ENCODE peak calls at places on chromosome 7, in six cellular contexts. J is A549, H is endothelial cell of umbilical vein, X is HepG2, E is GM12878, I is K562. L is an unnamed sample.

GRCh38 chr7:134737561-134738353 is 41.7 kb upstream of the CALD1 start:
- DNase-seq in J (no peak), H (peak; percentile 34), I (no peak), X (no peak), E (peak; percentile 36), L (peak; percentile 73)

GRCh38 chr7:155190608-155191536 is 106.8 kb upstream of the INSIG1 start:
- DNase-seq in I (peak; percentile 92), J (peak; percentile 61), E (no peak), H (peak; percentile 20), X (no peak), L (peak; percentile 57)

GRCh38 chr7:40885503-40885902 is 750.7 kb downstream of the SUGCT start:
- DNase-seq in J (no peak), X (no peak), H (peak; percentile 43), I (no peak), E (no peak), L (peak; percentile 19)

GRCh38 chr7:21198929-21199328 is 229.0 kb upstream of the SP4 start:
- DNase-seq in J (no peak), H (no peak), E (no peak), I (no peak), X (no peak), L (no peak)

GRCh38 chr7:55019329-55019690 is 493 bp downstream of the EGFR start:
- DNase-seq in J (peak; percentile 43), H (peak; percentile 15), I (no peak), X (no peak), E (no peak), L (no peak)

GRCh38 chr7:132255898-132256297 is 320.4 kb downstream of the PLXNA4 start:
- DNase-seq in H (peak; percentile 78), J (no peak), X (peak; percentile 20), E (no peak), I (no peak), L (no peak)

GRCh38 chr7:94382155-94382554 is 12.5 kb upstream of the COL1A2 start:
- DNase-seq in J (no peak), X (no peak), H (no peak), E (no peak), I (no peak), L (no peak)

GRCh38 chr7:47402941-47403340 is 179.0 kb downstream of the TNS3 start:
- DNase-seq in X (no peak), H (no peak), J (no peak), E (no peak), I (no peak), L (no peak)

GRCh38 chr7:147245274-147245673 is 1128.7 kb downstream of the CNTNAP2 start:
- DNase-seq in H (no peak), X (peak; percentile 9), E (no peak), I (peak; percentile 56), J (peak; percentile 18), L (peak; percentile 67)

GRCh38 chr7:28573751-28574295 is 161.5 kb downstream of the CREB5 start:
- DNase-seq in X (no peak), E (no peak), I (no peak), J (no peak), H (no peak), L (no peak)

GRCh38 chr7:136033413-136034031 is 56.4 kb upstream of the MTPN start:
- DNase-seq in X (no peak), H (no peak), J (no peak), E (no peak), I (no peak), L (no peak)

GRCh38 chr7:95365151-95365550 is 31.0 kb downstream of the PON3 start:
- DNase-seq in X (peak; percentile 10), E (no peak), J (no peak), I (no peak), H (no peak), L (no peak)

GRCh38 chr7:158989006-158989405 is 132.6 kb downstream of the DYNC2I1 start:
- DNase-seq in E (no peak), X (no peak), H (no peak), J (no peak), I (no peak), L (no peak)

GRCh38 chr7:11831727-11832495 is at the start of gene THSD7A:
- DNase-seq in E (no peak), J (peak; percentile 46), H (peak; percentile 81), X (peak; percentile 7), I (no peak), L (peak; percentile 70)

GRCh38 chr7:157962458-157963306 is 624.9 kb downstream of the PTPRN2 start:
- DNase-seq in X (peak; percentile 10), H (no peak), J (no peak), E (no peak), I (no peak), L (no peak)

DNA sequence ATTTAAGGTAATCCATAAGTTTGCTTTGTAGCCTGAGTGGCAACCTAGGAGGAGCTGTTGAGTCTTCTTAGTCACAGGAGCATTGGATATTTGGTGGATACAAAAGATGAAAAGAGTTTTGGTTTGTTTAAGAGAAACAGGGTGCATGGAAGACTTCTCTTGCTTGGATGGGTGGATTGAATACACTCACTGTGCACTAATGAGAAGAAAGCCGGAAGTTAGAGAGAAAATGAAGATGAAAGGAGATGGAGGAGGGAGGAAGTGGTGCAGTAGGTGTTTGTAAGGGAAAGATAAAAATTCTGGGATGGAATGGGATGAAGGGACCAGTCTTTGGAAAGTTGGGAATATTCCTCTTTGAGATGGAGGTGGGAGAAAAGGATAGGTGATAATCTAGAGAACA is 7.7 kb downstream of the MDFIC start:
- DNase-seq in H (no peak), X (no peak), J (no peak), I (no peak), E (no peak), L (no peak)
- TF ChIP-seq CTCF in H (no peak), X (no peak), J (peak; percentile 8), I (no peak), E (peak; percentile 22), L (no peak)

DNA sequence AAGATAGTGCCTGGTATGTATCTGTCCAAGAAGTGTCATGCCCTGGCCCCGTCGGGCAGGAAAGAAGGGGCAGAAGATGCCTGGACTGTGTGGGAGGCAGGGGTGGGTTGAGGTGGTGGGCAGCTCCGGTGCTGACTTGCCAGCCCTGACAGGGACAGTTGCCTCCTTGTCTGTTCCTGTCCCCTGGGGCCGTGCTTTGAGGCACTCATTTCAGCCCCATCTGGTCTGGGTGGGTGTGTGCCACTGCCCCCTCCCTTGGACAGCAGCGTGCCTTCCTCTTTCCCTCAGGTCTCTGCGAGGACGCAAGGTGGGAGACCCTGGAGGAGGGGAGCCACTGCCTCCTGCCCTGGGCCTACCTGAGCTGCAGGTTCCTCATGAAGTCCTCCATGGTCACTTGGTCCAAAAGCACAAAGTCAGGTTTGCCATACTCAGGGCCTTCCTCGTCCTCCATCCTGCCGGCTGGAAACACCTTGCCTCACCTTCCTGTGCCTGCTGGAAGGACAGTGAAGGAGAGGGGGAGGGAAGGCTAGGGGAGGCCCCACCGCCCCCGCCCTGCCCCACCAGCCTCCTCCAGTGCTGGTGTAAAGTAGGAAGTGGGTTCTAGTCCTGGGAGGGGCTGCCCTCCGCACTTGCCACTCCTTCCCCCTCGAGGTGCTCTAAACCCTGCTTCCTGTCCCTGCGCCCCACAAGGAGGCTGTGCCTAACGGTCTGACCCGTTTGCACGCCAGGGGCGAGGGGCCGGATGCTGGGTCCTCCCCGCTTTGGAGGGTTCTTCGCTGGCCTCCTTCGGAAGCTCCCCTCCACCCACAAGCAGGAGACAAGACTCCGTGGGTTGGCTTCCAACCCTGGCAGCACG is at the start of gene MYO1G:
- DNase-seq in H (no peak), X (no peak), J (no peak), I (no peak), E (peak; percentile 88), L (peak; percentile 100)
- H3K4me3 ChIP-seq in H (no peak within 1 kb of the TSS), X (no peak within 1 kb of the TSS), J (no peak within 1 kb of the TSS), I (no peak within 1 kb of the TSS), E (peak within 1 kb of the TSS; percentile 100), L (peak within 1 kb of the TSS; percentile 89)

DNA sequence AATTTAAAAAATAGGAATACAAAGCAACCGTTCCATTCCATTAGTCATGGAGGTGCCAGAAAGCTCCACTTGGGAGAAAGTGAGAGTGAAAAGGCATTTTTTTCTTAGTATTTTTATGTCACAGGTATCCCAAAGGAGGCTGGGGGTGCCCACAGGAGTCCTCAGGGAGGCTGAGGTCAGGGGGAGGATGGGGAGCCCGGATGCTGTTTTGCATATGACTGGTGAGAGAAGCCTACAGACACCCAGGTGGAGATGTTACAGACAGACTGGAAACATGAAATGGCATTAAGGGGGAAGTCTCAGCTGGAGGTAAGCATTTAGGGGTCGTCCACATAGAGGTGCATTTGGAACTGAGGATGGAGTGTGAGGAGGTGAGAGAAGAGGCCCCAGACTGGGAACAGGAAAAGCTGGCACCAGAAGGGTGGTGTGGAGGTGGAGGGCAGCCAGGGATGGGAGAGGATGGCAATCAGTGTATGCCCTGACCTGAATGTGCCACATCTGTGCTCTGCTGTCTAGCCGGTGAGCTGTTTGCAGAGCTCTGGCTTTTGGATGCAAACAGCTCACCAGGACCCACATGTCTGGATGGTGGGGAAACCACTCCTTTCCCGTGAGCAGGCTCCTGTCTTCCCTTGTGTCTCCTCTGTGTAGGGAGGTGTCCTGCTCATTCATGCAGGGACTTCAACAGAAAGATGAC is 101.1 kb downstream of the RAMP3 start:
- DNase-seq in H (no peak), X (no peak), I (no peak), J (no peak), E (no peak), L (no peak)
- TF ChIP-seq MYC in H (no peak), X (no peak), I (no peak), J (no peak), E (no peak), L (no peak)

GRCh38 chr7:251005-251404 is 39.0 kb upstream of the FOXL3 start:
- DNase-seq in I (no peak), E (no peak), J (no peak), X (no peak), H (no peak), L (no peak)

GRCh38 chr7:249979-250378 is 40.0 kb upstream of the FOXL3 start:
- DNase-seq in E (no peak), H (no peak), X (no peak), I (no peak), J (no peak), L (no peak)

GRCh38 chr7:251446-252175 is 38.4 kb upstream of the FOXL3 start:
- DNase-seq in E (no peak), H (no peak), I (no peak), X (no peak), J (no peak), L (no peak)

GRCh38 chr7:248732-249435 is 41.1 kb upstream of the FOXL3 start:
- DNase-seq in H (no peak), E (no peak), J (no peak), X (no peak), I (no peak), L (no peak)

DNA sequence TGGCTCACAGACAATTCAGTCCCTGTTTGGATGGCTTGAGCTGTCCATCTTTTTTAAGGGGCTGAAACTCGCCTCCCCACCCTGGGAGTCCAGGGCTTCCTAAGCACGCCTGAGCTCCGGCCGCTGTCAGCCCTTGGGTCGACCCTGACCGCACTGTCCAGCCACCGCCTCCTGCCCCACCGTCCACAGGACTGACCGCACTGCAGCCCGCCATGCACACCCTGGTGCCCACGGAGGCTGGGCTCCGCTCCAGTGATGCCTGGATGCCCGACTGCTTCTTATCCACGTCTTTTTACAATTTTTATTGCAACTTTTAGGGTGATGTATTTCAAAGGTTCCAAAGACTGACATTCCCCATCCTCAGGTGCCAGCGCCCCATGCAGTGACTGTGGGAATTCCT is 39.4 kb upstream of the FOXL3 start:
- DNase-seq in H (no peak), I (no peak), X (no peak), J (no peak), E (no peak), L (no peak)
- TF ChIP-seq CTCF in H (no peak), I (no peak), X (no peak), J (no peak), E (no peak), L (no peak)

GRCh38 chr7:74443591-74444365 is 9.9 kb upstream of the GTF2IRD1 start:
- DNase-seq in E (no peak), J (no peak), I (no peak), X (no peak), H (no peak), L (no peak)
- H3K4me3 ChIP-seq in E (no peak overlapping the region), J (no peak overlapping the region), I (no peak overlapping the region), X (no peak overlapping the region), H (no peak overlapping the region), L (no peak overlapping the region)

GRCh38 chr7:121061826-121062582 is 73.5 kb downstream of the CPED1 start:
- DNase-seq in I (no peak), X (no peak), E (no peak), H (peak; percentile 64), J (no peak), L (no peak)
- TF ChIP-seq MYC in I (no peak), X (no peak), E (no peak), H (no peak), J (no peak), L (no peak)